ENCODE peak calls at places on chromosome 21, in eight cellular contexts. B is esophagus squamous epithelium, Q is Panc1, G is uterus, T is heart right ventricle, Y is cardiac muscle cell, N is H9, C is WERI-Rb-1. I is an unnamed sample. For H3K27me3, the result is how much of the 10 kb centered on the place peaks cover.

GRCh38 chr21:16004121-16004520 is 274.3 kb downstream of the USP25 start:
- DNase-seq in B (no peak), Q (no peak), G (no peak), T (no peak), Y (peak), N (no peak), C (no peak), I (no peak)

GRCh38 chr21:16709866-16710550 is 802.8 kb upstream of the CXADR start:
- DNase-seq in B (no peak), Q (no peak), G (peak), T (peak), Y (peak), N (no peak), C (no peak), I (no peak)

GRCh38 chr21:34580181-34580700 is 34.7 kb downstream of the RCAN1 start:
- DNase-seq in B (no peak), Q (no peak), G (no peak), T (peak), Y (peak), N (no peak), C (no peak), I (no peak)

GRCh38 chr21:18940791-18941190 is 537.2 kb upstream of the TMPRSS15 start:
- DNase-seq in B (no peak), Q (no peak), G (no peak), T (no peak), Y (no peak), N (no peak), C (no peak), I (no peak)

GRCh38 chr21:15804247-15804985 is 74.6 kb downstream of the USP25 start:
- DNase-seq in B (no peak), Q (no peak), G (no peak), T (no peak), Y (no peak), N (no peak), C (no peak), I (no peak)

GRCh38 chr21:27498025-27498424 is 531.1 kb upstream of the ADAMTS5 start:
- DNase-seq in B (no peak), Q (no peak), G (no peak), T (no peak), Y (no peak), N (no peak), C (no peak), I (no peak)

GRCh38 chr21:28991861-28992525 is 684 bp downstream of the LTN1 start:
- DNase-seq in B (no peak), Q (no peak), G (no peak), T (no peak), Y (no peak), N (no peak), C (no peak), I (no peak)

GRCh38 chr21:29237110-29238051 is 61.3 kb upstream of the BACH1 start:
- DNase-seq in B (no peak), Q (no peak), G (peak), T (peak), Y (peak), N (no peak), C (peak), I (no peak)

GRCh38 chr21:45599146-45599581 is 44.4 kb upstream of the PCBP3 start:
- DNase-seq in B (no peak), Q (no peak), G (no peak), T (no peak), Y (no peak), N (peak), C (no peak), I (peak)

GRCh38 chr21:22476726-22477646 is 1478.8 kb downstream of the NCAM2 start:
- DNase-seq in B (no peak), Q (no peak), G (no peak), T (no peak), Y (no peak), N (peak), C (no peak), I (no peak)

GRCh38 chr21:15653710-15654109 is 76.1 kb upstream of the USP25 start:
- DNase-seq in B (no peak), Q (no peak), G (no peak), T (no peak), Y (no peak), N (no peak), C (no peak), I (no peak)

GRCh38 chr21:28883931-28884330 is 108.7 kb downstream of the LTN1 start:
- DNase-seq in B (no peak), Q (no peak), G (no peak), T (no peak), Y (no peak), N (no peak), C (no peak), I (no peak)

GRCh38 chr21:15514073-15514946 is 215.5 kb upstream of the USP25 start:
- DNase-seq in B (no peak), Q (no peak), G (no peak), T (no peak), Y (no peak), N (no peak), C (no peak), I (no peak)

GRCh38 chr21:27564684-27565280 is 597.9 kb upstream of the ADAMTS5 start:
- DNase-seq in B (no peak), Q (no peak), G (peak), T (peak), Y (peak), N (peak), C (peak), I (no peak)

GRCh38 chr21:31781737-31782136 is 49.8 kb upstream of the SCAF4 start:
- DNase-seq in B (no peak), Q (no peak), G (no peak), T (peak), Y (peak), N (no peak), C (no peak), I (no peak)

GRCh38 chr21:34522284-34522683 is 10.3 kb upstream of the KCNE1 start:
- DNase-seq in B (no peak), Q (no peak), G (no peak), T (no peak), Y (no peak), N (no peak), C (no peak), I (no peak)

GRCh38 chr21:26146681-26147080 is 23.9 kb downstream of the APP start:
- DNase-seq in B (no peak), Q (no peak), G (no peak), T (no peak), Y (no peak), N (no peak), C (no peak), I (no peak)

GRCh38 chr21:31974454-31974985 is 101.7 kb downstream of the HUNK start:
- DNase-seq in B (no peak), Q (no peak), G (no peak), T (no peak), Y (no peak), N (peak), C (no peak), I (no peak)

GRCh38 chr21:28216976-28217523 is 775.6 kb downstream of the LTN1 start:
- DNase-seq in B (no peak), Q (no peak), G (no peak), T (no peak), Y (no peak), N (no peak), C (no peak), I (no peak)

GRCh38 chr21:29256125-29256895 is 42.4 kb upstream of the BACH1 start:
- DNase-seq in B (no peak), Q (no peak), G (no peak), T (no peak), Y (no peak), N (no peak), C (no peak), I (no peak)

GRCh38 chr21:46220275-46220810 is 8.2 kb downstream of the LSS start:
- DNase-seq in B (no peak), Q (no peak), G (peak), T (no peak), Y (no peak), N (no peak), C (no peak), I (no peak)

GRCh38 chr21:15135867-15136629 is 71.2 kb upstream of the NRIP1 start:
- DNase-seq in B (no peak), Q (no peak), G (no peak), T (no peak), Y (no peak), N (no peak), C (no peak), I (no peak)

GRCh38 chr21:40681164-40681859 is 165.6 kb downstream of the DSCAM start:
- DNase-seq in B (no peak), Q (no peak), G (no peak), T (peak), Y (no peak), N (no peak), C (no peak), I (no peak)

GRCh38 chr21:40793057-40793456 is 53.9 kb downstream of the DSCAM start:
- DNase-seq in B (no peak), Q (no peak), G (no peak), T (no peak), Y (no peak), N (no peak), C (no peak), I (no peak)

GRCh38 chr21:14620152-14620551 is 74.0 kb upstream of the SAMSN1 start:
- DNase-seq in B (no peak), Q (no peak), G (no peak), T (no peak), Y (no peak), N (no peak), C (no peak), I (no peak)

GRCh38 chr21:18801468-18801867 is 397.9 kb upstream of the TMPRSS15 start:
- DNase-seq in B (no peak), Q (no peak), G (no peak), T (no peak), Y (peak), N (no peak), C (no peak), I (no peak)

GRCh38 chr21:34743285-34743684 is 74.5 kb downstream of the CLIC6 start:
- DNase-seq in B (no peak), Q (no peak), G (no peak), T (no peak), Y (no peak), N (no peak), C (no peak), I (no peak)

GRCh38 chr21:25857308-25858099 is 122.7 kb downstream of the GABPA start:
- DNase-seq in B (no peak), Q (no peak), G (no peak), T (no peak), Y (peak), N (no peak), C (no peak), I (no peak)

GRCh38 chr21:36113647-36114428 is 21.0 kb upstream of the CBR3 start:
- DNase-seq in B (no peak), Q (no peak), G (no peak), T (no peak), Y (no peak), N (no peak), C (no peak), I (no peak)
- H3K27ac ChIP-seq in B (peak), Q (peak), G (peak), T (peak), Y (no peak), N (no peak), C (no peak), I (no peak)

GRCh38 chr21:20618878-20619277 is 379.3 kb upstream of the NCAM2 start:
- DNase-seq in B (no peak), Q (no peak), G (no peak), T (no peak), Y (no peak), N (no peak), C (no peak), I (no peak)
- H3K27me3 ChIP-seq in B (under half), Q (under half), G (under half), T (under half), Y (under half), N (under half), C (under half), I (under half)

DNA sequence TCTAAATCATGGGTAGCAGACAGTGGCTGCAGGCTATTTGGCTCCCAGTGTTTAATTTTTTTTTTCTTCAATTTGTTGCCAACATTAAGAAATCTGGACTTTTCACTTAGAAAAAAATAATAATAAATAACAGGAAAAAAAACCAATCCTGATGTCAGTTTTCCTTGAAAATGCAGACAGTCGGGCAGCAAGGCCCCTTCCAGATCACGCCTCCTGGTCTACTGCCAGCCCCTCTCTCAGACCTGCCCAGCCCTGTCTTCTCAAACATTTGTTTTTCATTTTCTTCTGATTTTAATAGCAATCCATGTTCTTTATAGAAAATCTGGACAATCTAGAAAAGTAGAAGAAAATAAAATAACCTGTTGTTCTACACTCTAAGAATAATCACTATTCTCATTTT is 15.5 kb downstream of the IFNGR2 start:
- DNase-seq in B (no peak), Q (no peak), G (peak), T (peak), Y (peak), N (no peak), C (no peak), I (no peak)
- H3K27ac ChIP-seq in B (peak), Q (peak), G (peak), T (peak), Y (no peak), N (no peak), C (no peak), I (no peak)

GRCh38 chr21:44589094-44589493 is 3.2 kb downstream of the KRTAP10-6 start:
- DNase-seq in B (no peak), Q (no peak), G (no peak), T (no peak), Y (no peak), N (no peak), C (no peak), I (no peak)
- H3K27me3 ChIP-seq in B (half or more), Q (under half), G (under half), T (under half), Y (under half), N (under half), C (under half), I (under half)

DNA sequence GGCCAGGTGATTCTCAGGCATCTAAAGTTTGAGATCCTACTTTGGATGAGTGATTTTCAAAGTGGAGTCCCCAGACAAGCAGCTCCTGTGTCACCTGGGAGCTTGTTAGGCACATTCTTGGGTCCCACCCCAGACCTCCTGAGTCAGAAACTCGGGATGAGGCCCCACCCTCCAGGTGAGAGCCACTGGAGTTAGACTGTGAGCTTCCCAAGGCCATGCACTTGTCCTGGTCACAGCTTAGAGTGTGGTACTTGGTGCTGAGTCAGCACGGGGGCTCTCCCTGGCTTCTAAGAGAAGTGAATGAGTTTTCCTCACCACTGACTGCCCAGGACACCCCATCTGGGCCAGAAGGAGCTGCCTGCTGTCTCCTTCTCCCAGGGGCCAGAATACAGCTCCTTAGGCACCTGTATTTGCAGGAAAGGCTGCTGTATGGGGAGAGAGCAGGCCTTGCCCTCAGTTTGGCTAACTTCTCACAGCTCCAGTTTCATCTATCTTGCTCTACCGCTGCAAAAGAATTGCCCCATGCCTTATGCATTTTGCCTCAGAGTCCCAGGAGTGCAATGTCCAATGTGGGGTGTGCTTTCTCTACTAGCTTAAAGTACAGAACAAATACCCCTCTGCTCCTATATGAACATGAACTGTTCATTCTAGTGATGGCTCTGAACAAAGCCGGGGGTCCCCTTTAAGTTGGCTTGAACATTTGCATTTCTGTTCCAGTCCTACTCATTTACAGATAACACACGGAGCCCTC is 98.1 kb downstream of the PSMG1 start:
- DNase-seq in B (no peak), Q (no peak), G (no peak), T (no peak), Y (no peak), N (no peak), C (no peak), I (no peak)
- H3K27ac ChIP-seq in B (peak), Q (no peak), G (no peak), T (no peak), Y (no peak), N (no peak), C (no peak), I (no peak)

DNA sequence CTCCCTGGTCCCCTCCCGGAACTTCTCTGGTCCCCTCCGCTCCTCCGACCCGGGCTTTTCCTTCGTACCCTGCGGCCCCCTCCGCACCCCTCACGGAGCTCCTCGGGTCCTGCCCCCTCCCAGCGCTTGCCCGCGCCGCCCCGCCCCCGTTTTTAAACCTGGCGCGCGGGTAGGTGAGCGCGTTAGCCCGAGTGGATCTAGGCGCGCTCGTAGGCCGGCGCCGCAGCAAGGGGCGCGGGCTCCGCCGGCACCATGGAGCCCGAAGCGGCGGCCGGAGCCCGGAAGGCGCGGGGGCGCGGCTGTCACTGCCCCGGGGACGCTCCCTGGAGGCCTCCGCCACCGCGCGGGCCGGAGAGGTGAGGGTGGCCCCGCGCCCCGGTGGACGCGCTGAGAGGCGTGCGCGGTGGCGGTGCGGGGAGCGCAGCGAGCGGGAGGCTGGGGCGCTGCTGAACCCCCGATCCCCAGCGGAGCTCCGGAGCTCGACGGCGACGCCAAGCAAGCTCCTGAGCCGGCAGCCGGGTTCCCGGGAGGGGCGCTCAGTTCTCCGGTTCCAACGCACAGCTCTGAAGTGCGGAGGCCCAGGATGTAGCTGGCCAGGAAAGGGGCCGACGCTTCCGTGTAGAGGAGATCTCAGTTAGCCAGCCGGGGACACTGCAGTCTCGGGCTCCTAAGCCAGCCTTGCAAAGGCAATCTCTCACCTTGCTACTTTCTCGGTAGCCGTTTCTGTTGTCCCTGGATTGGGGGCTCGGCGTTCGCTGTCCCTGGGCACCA is at the start of gene RIPPLY3:
- DNase-seq in B (no peak), Q (no peak), G (no peak), T (no peak), Y (peak), N (peak), C (peak), I (no peak)
- H3K27me3 ChIP-seq in B (half or more), Q (under half), G (under half), T (half or more), Y (half or more), N (under half), C (under half), I (under half)

DNA sequence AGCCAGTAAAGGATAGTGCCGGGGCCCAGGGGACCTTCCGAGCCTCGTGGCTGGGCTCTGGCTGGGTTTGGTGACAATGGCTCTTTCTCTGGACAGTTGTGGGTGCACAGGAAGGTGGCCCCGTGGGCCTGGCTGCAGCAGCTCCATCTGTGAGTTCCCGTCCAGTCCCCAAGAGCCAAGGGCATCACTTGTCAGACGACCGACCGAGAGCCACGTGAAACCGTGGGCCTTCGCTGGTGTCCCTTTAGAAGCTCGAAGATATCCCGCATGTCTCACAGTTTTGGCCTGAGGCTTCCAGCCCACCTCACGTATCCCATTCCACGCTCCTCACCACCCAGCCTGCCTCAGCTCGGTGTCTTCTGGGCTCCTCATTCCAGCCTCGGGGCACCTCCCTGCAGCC is 27.2 kb upstream of the UMODL1 start:
- DNase-seq in B (no peak), Q (no peak), G (no peak), T (no peak), Y (no peak), N (no peak), C (no peak), I (no peak)
- H3K27ac ChIP-seq in B (no peak), Q (no peak), G (no peak), T (no peak), Y (no peak), N (no peak), C (no peak), I (no peak)

GRCh38 chr21:42633858-42634257 is 19.6 kb upstream of the PDE9A start:
- DNase-seq in B (no peak), Q (no peak), G (no peak), T (no peak), Y (no peak), N (no peak), C (no peak), I (peak)
- H3K27me3 ChIP-seq in B (under half), Q (under half), G (under half), T (under half), Y (under half), N (under half), C (under half), I (under half)

GRCh38 chr21:35926003-35926541 is 134.3 kb downstream of the SETD4 start:
- DNase-seq in B (no peak), Q (no peak), G (no peak), T (no peak), Y (no peak), N (no peak), C (no peak), I (no peak)

GRCh38 chr21:35927262-35927661 is 133.1 kb downstream of the SETD4 start:
- DNase-seq in B (no peak), Q (no peak), G (no peak), T (no peak), Y (no peak), N (no peak), C (no peak), I (no peak)

GRCh38 chr21:35924714-35925301 is 135.5 kb downstream of the SETD4 start:
- DNase-seq in B (no peak), Q (no peak), G (no peak), T (no peak), Y (peak), N (no peak), C (no peak), I (no peak)

GRCh38 chr21:35923971-35924370 is 136.4 kb downstream of the SETD4 start:
- DNase-seq in B (no peak), Q (no peak), G (no peak), T (no peak), Y (no peak), N (no peak), C (no peak), I (no peak)

GRCh38 chr21:35925497-35925896 is 134.8 kb downstream of the SETD4 start:
- DNase-seq in B (no peak), Q (no peak), G (no peak), T (no peak), Y (peak), N (no peak), C (no peak), I (no peak)
- H3K27ac ChIP-seq in B (no peak), Q (no peak), G (no peak), T (peak), Y (no peak), N (no peak), C (no peak), I (no peak)

DNA sequence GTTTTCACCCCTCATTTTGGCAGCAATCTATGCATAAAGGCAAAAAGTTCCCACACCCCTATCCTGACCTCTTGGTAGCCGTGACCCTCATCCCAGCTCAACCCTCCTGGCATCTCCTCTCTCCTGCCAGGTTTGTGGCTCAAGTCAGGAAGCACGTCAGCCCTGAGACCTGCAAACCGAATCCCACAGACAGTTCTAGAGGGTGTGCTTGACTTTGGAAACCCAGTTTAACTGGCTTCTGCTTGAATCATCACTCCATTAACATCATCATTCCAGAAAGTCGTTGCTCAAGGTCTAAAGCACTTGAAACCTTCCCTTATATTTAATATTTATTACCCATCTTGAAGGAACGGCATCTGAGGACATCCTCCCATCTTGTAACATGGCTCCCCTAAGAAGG is 133.4 kb upstream of the ERG start:
- DNase-seq in B (no peak), Q (no peak), G (no peak), T (no peak), Y (peak), N (no peak), C (no peak), I (no peak)
- H3K27me3 ChIP-seq in B (under half), Q (under half), G (under half), T (under half), Y (under half), N (under half), C (under half), I (under half)